ENCODE peak calls at places on chromosomes 11 and 22, in seven cellular contexts. J, O, H, W, S, Z and E are unnamed samples.

GRCh38 chr11:85663781-85664560 is 958 bp downstream of the CREBZF start:
- DNase-seq in W (peak), S (peak), J (peak), Z (peak), H (peak), O (peak), E (peak)

GRCh38 chr11:1100417-1101245 is 26.0 kb downstream of the MUC2 start:
- DNase-seq in Z (no peak), W (no peak), H (no peak), S (peak), J (no peak), O (no peak), E (no peak)

GRCh38 chr11:129894281-129895125 is 875 bp downstream of the NFRKB start:
- DNase-seq in H (no peak), O (no peak), J (no peak), S (no peak), Z (peak), W (no peak), E (peak)

GRCh38 chr11:74932797-74933196 is 16.1 kb downstream of the XRRA1 start:
- DNase-seq in O (no peak), H (no peak), Z (peak), J (no peak), S (no peak), W (no peak), E (no peak)

GRCh38 chr11:47062736-47063135 is 113.9 kb downstream of the ARFGAP2 start:
- DNase-seq in J (no peak), S (no peak), W (no peak), Z (no peak), O (no peak), H (no peak), E (no peak)

GRCh38 chr11:131982154-131982553 is 611.7 kb downstream of the NTM start:
- DNase-seq in J (no peak), H (no peak), Z (no peak), S (no peak), W (no peak), O (no peak), E (no peak)

GRCh38 chr11:79439893-79440450 is 858 bp downstream of the TENM4 start:
- DNase-seq in O (no peak), H (no peak), W (no peak), Z (no peak), S (peak), J (no peak), E (no peak)

GRCh38 chr11:3952715-3953114 is 97.3 kb downstream of the STIM1 start:
- DNase-seq in O (no peak), W (no peak), J (no peak), H (no peak), Z (no peak), S (no peak), E (no peak)

GRCh38 chr22:50192825-50193204 is 7.1 kb downstream of the TRABD start:
- DNase-seq in O (no peak), Z (no peak), W (no peak), J (no peak), S (no peak), H (no peak), E (no peak)

GRCh38 chr11:57459112-57460016 is 964 bp upstream of the RTN4RL2 start:
- DNase-seq in O (no peak), H (no peak), Z (no peak), J (no peak), W (no peak), S (no peak), E (no peak)

GRCh38 chr11:58494096-58494495 is 13.8 kb downstream of the OR5B21 start:
- DNase-seq in J (no peak), S (no peak), W (no peak), O (no peak), Z (peak), H (no peak), E (no peak)

GRCh38 chr11:29184939-29185890 is 831.6 kb downstream of the KCNA4 start:
- DNase-seq in W (no peak), Z (peak), O (peak), J (no peak), S (no peak), H (peak), E (no peak)

GRCh38 chr22:41929158-41929896 is 2.7 kb upstream of the TNFRSF13C start:
- DNase-seq in S (peak), J (no peak), Z (no peak), H (no peak), O (no peak), W (no peak), E (no peak)

GRCh38 chr11:122717264-122717867 is 61.8 kb downstream of the UBASH3B start:
- DNase-seq in H (no peak), J (peak), Z (no peak), O (no peak), S (no peak), W (no peak), E (no peak)

GRCh38 chr11:55707029-55707428 is 45.0 kb downstream of the OR4C6 start:
- DNase-seq in H (peak), S (no peak), J (no peak), W (peak), Z (peak), O (no peak), E (peak)

GRCh38 chr11:133202816-133203215 is 329.5 kb downstream of the OPCML start:
- DNase-seq in O (no peak), Z (no peak), W (no peak), J (no peak), H (no peak), S (no peak), E (no peak)

GRCh38 chr22:47163876-47164513 is 401.5 kb downstream of the TBC1D22A start:
- DNase-seq in H (no peak), J (no peak), O (no peak), Z (no peak), S (no peak), W (no peak), E (no peak)

GRCh38 chr11:33214187-33214586 is 43.0 kb upstream of the HIPK3 start:
- DNase-seq in W (no peak), O (no peak), H (peak), J (no peak), Z (peak), S (no peak), E (no peak)

GRCh38 chr11:15744693-15745092 is 611.7 kb downstream of the SOX6 start:
- DNase-seq in H (no peak), Z (no peak), S (no peak), W (no peak), J (no peak), O (no peak), E (no peak)

GRCh38 chr11:74522776-74523175 is 29.3 kb upstream of the LIPT2 start:
- DNase-seq in S (no peak), O (no peak), W (no peak), J (no peak), H (no peak), Z (no peak), E (no peak)

GRCh38 chr11:33178443-33179154 is 17.3 kb upstream of the CSTF3 start:
- DNase-seq in S (no peak), W (no peak), H (no peak), Z (no peak), O (no peak), J (no peak), E (no peak)

GRCh38 chr22:49026476-49027121 is 801.1 kb downstream of the BRD1 start:
- DNase-seq in S (no peak), H (no peak), W (no peak), Z (no peak), J (no peak), O (no peak), E (peak)

GRCh38 chr22:42229455-42230149 is 40.9 kb downstream of the TCF20 start:
- DNase-seq in J (no peak), Z (peak), W (no peak), O (no peak), S (no peak), H (peak), E (no peak)

GRCh38 chr11:64148917-64149617 is 16.8 kb downstream of the MACROD1 start:
- DNase-seq in S (no peak), W (no peak), H (no peak), Z (no peak), J (no peak), O (no peak), E (no peak)

GRCh38 chr22:17199131-17199731 is 20.0 kb downstream of the ADA2 start:
- DNase-seq in H (peak), W (no peak), S (peak), Z (peak), J (no peak), O (no peak), E (peak)

GRCh38 chr11:64762916-64763803 is 3.4 kb upstream of the PYGM start:
- DNase-seq in H (peak), S (no peak), W (peak), J (no peak), O (no peak), Z (peak), E (peak)

GRCh38 chr11:28086569-28086968 is 21.4 kb downstream of the KIF18A start:
- DNase-seq in S (no peak), H (no peak), J (no peak), O (no peak), Z (peak), W (no peak), E (no peak)

GRCh38 chr22:19974935-19975706 is 33.5 kb upstream of the TXNRD2 start:
- DNase-seq in O (no peak), S (peak), W (no peak), J (no peak), H (no peak), Z (no peak), E (no peak)

GRCh38 chr22:30016596-30016995 is 63.7 kb upstream of the HORMAD2 start:
- DNase-seq in O (no peak), J (no peak), Z (no peak), H (no peak), W (no peak), S (no peak), E (no peak)

GRCh38 chr11:90774727-90775572 is 552.1 kb upstream of the CHORDC1 start:
- DNase-seq in H (no peak), Z (no peak), O (no peak), S (peak), W (no peak), J (no peak), E (no peak)

GRCh38 chr11:103920449-103920848 is 116.0 kb upstream of the DDI1 start:
- DNase-seq in W (no peak), O (no peak), S (no peak), Z (peak), H (no peak), J (no peak), E (no peak)

GRCh38 chr22:35299217-35299716 is 427 bp upstream of the TOM1 start:
- DNase-seq in Z (peak), W (peak), H (peak), J (no peak), O (no peak), S (peak), E (no peak)

GRCh38 chr11:95584589-95584988 is 205.0 kb downstream of the FAM76B start:
- DNase-seq in S (no peak), J (no peak), W (no peak), Z (no peak), H (no peak), O (no peak), E (no peak)

GRCh38 chr11:57279131-57279530 is 42.1 kb upstream of the APLNR start:
- DNase-seq in S (no peak), J (no peak), H (peak), W (no peak), O (no peak), Z (peak), E (no peak)

GRCh38 chr11:98940913-98941312 is 79.8 kb upstream of the CNTN5 start:
- DNase-seq in H (no peak), O (no peak), S (no peak), W (no peak), J (no peak), Z (no peak), E (no peak)

GRCh38 chr22:42862045-42862734 is 5.1 kb upstream of the ARFGAP3 start:
- DNase-seq in J (no peak), W (no peak), O (no peak), H (no peak), Z (peak), S (no peak), E (no peak)

GRCh38 chr22:17803871-17804270 is 29.6 kb upstream of the BID start:
- DNase-seq in W (no peak), H (no peak), J (no peak), O (no peak), Z (no peak), S (no peak), E (no peak)